ENCODE peak calls at places on chromosomes 3 and 15, in ten cellular contexts. O, E, V, U, Z, R, F, T, H and Y are unnamed samples.

GRCh38 chr3:53170325-53171108 is 9.5 kb downstream of the PRKCD start:
- DNase-seq in R (peak; percentile 7), T (no peak), E (no peak), H (no peak), V (peak; percentile 77), O (no peak), Z (no peak), F (no peak), U (no peak), Y (no peak)

GRCh38 chr3:24137958-24138875 is 193.1 kb downstream of the NR1D2 start:
- DNase-seq in T (no peak), R (no peak), Z (no peak), E (no peak), F (no peak), H (peak; percentile 31), V (no peak), O (no peak), U (no peak), Y (no peak)

GRCh38 chr15:48393650-48394049 is 62.4 kb downstream of the DUT start:
- DNase-seq in R (no peak), E (peak; percentile 60), V (no peak), H (no peak), F (no peak), Z (no peak), U (no peak), O (no peak), T (peak; percentile 84), Y (no peak)

GRCh38 chr3:16866447-16867025 is 18.2 kb upstream of the PLCL2 start:
- DNase-seq in V (no peak), Z (no peak), R (peak; percentile 46), E (no peak), U (no peak), F (no peak), O (no peak), T (peak; percentile 57), H (no peak), Y (no peak)

GRCh38 chr3:122415104-122415744 is 638 bp downstream of the WDR5B start:
- DNase-seq in V (peak; percentile 53), Z (peak; percentile 37), T (peak; percentile 59), U (peak; percentile 62), O (peak; percentile 7), R (peak; percentile 51), H (peak; percentile 44), F (peak; percentile 48), E (no peak), Y (no peak)

GRCh38 chr15:69976366-69976994 is 121.2 kb downstream of the TLE3 start:
- DNase-seq in U (no peak), Z (peak; percentile 8), V (no peak), H (no peak), E (no peak), F (peak; percentile 60), T (peak; percentile 34), O (peak; percentile 42), R (peak; percentile 66), Y (peak; percentile 35)

GRCh38 chr15:81336568-81336967 is 12.6 kb upstream of the STARD5 start:
- DNase-seq in Z (peak; percentile 46), T (peak; percentile 44), H (no peak), V (no peak), O (peak; percentile 39), R (peak; percentile 19), F (peak; percentile 31), U (no peak), E (no peak), Y (no peak)

GRCh38 chr3:165273411-165273810 is 77.2 kb upstream of the SLITRK3 start:
- DNase-seq in U (no peak), H (no peak), O (no peak), T (no peak), V (no peak), R (no peak), Z (no peak), E (no peak), F (no peak), Y (no peak)

GRCh38 chr3:110391045-110391444 is 680.6 kb upstream of the NECTIN3 start:
- DNase-seq in O (no peak), R (no peak), V (no peak), F (no peak), E (no peak), H (no peak), U (no peak), T (no peak), Z (no peak), Y (no peak)

GRCh38 chr3:187783098-187783497 is 37.8 kb upstream of the BCL6 start:
- DNase-seq in U (no peak), T (peak; percentile 99), V (peak; percentile 60), R (no peak), O (no peak), F (peak; percentile 9), E (no peak), H (peak; percentile 65), Z (peak; percentile 48), Y (no peak)

GRCh38 chr3:161420746-161421145 is 49.4 kb upstream of the SPTSSB start:
- DNase-seq in F (no peak), V (no peak), H (no peak), E (no peak), T (peak; percentile 42), U (no peak), R (no peak), Z (no peak), O (no peak), Y (no peak)
- H3K27ac ChIP-seq in F (no peak overlapping the region), V (no peak overlapping the region), H (no peak overlapping the region), E (no peak overlapping the region), T (no peak overlapping the region), U (no peak overlapping the region), R (no peak overlapping the region), Z (peak overlapping the region; percentile 49), O (no peak overlapping the region), Y (no peak overlapping the region)

DNA sequence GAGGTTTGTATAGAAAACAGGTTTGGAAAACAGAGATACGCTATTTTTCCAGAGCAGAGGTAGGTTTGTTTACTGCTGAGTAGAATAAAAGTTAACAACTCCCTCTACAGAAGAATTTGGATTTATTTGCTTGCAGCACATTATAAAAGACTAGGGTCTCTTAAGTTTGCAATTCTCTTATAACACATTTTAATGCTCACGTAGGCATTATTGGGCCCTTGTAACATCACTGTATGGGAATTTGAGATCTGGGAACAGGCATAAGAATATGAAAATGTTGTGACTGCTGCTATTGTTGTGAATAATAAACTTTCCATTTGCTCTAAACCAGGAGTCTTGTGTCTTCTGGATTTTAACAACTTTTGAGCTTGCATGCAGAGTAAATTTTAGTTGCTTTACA is 128.3 kb upstream of the CADM2 start:
- DNase-seq in Z (no peak), T (no peak), E (no peak), V (no peak), O (no peak), F (no peak), H (no peak), U (no peak), R (no peak), Y (no peak)
- H3K27ac ChIP-seq in Z (no peak overlapping the region), T (no peak overlapping the region), E (no peak overlapping the region), V (no peak overlapping the region), O (no peak overlapping the region), F (no peak overlapping the region), H (no peak overlapping the region), U (no peak overlapping the region), R (no peak overlapping the region), Y (no peak overlapping the region)

GRCh38 chr15:90869140-90869541 is 753 bp downstream of the FURIN start:
- DNase-seq in F (no peak), O (no peak), Z (no peak), T (no peak), E (no peak), U (no peak), R (no peak), V (no peak), H (no peak), Y (no peak)
- H3K27ac ChIP-seq in F (peak overlapping the region; percentile 90), O (peak overlapping the region; percentile 94), Z (peak overlapping the region; percentile 92), T (peak overlapping the region; percentile 17), E (no peak overlapping the region), U (peak overlapping the region; percentile 93), R (peak overlapping the region; percentile 53), V (peak overlapping the region; percentile 96), H (peak overlapping the region; percentile 97), Y (peak overlapping the region; percentile 95)

DNA sequence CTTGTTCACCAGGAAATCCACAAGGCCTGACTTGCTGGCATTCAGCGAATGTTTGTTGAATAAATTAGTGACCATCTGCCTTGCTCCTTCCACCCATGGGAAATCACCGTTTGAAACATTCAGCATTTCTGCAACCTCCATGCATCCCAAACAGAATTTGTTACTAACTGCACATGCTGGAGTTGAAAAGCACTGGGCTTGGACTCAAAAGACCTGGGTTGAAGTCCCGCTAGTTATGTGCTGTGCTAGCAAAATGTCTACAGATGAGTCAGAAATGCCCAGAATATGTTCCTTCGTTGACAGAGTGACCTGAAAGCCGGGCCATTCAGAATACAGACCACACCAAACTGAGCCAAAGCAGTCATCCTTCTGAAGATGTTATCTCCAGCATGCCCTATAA is 144.6 kb downstream of the ALDH1A2 start:
- DNase-seq in E (no peak), U (no peak), Z (peak; percentile 10), O (no peak), H (no peak), V (no peak), R (no peak), F (no peak), T (no peak), Y (no peak)
- H3K27ac ChIP-seq in E (no peak overlapping the region), U (no peak overlapping the region), Z (no peak overlapping the region), O (no peak overlapping the region), H (peak overlapping the region; percentile 66), V (no peak overlapping the region), R (no peak overlapping the region), F (no peak overlapping the region), T (no peak overlapping the region), Y (no peak overlapping the region)